ENCODE peak calls at places on chromosomes 12 and 14, in eight cellular contexts. U, D, H, N, P, A, L and X are unnamed samples.

GRCh38 chr12:43057561-43057960 is 468.0 kb upstream of the PRICKLE1 start:
- DNase-seq in U (no peak), D (no peak), H (no peak), N (no peak), P (no peak), A (peak; percentile 32), L (no peak), X (no peak)

GRCh38 chr12:131682511-131682895 is 28.4 kb upstream of the SFSWAP start:
- DNase-seq in U (no peak), D (no peak), H (no peak), N (no peak), P (no peak), A (no peak), L (no peak), X (no peak)

GRCh38 chr12:124625867-124626675 is 58.7 kb upstream of the NCOR2 start:
- DNase-seq in U (peak; percentile 91), D (no peak), H (peak; percentile 98), N (no peak), P (no peak), A (peak; percentile 80), L (no peak), X (no peak)

GRCh38 chr12:89348894-89349669 is 3.2 kb downstream of the DUSP6 start:
- DNase-seq in U (no peak), D (no peak), H (no peak), N (no peak), P (no peak), A (peak; percentile 15), L (no peak), X (no peak)

GRCh38 chr14:105986896-105987284 is 460.5 kb downstream of the TMEM121 start:
- DNase-seq in U (no peak), D (no peak), H (no peak), N (no peak), P (no peak), A (no peak), L (no peak), X (no peak)

GRCh38 chr12:23843958-23844357 is 105.5 kb downstream of the SOX5 start:
- DNase-seq in U (no peak), D (no peak), H (no peak), N (no peak), P (no peak), A (no peak), L (no peak), X (no peak)

GRCh38 chr12:24707379-24707778 is 241.5 kb downstream of the BCAT1 start:
- DNase-seq in U (no peak), D (no peak), H (no peak), N (no peak), P (no peak), A (no peak), L (no peak), X (no peak)

GRCh38 chr14:63908667-63909264 is 56.0 kb downstream of the SYNE2 start:
- DNase-seq in U (no peak), D (peak; percentile 16), H (no peak), N (no peak), P (no peak), A (no peak), L (no peak), X (no peak)

GRCh38 chr12:46830731-46831334 is 5.0 kb upstream of the SLC38A4 start:
- DNase-seq in U (no peak), D (no peak), H (no peak), N (no peak), P (no peak), A (peak; percentile 7), L (no peak), X (no peak)

GRCh38 chr14:64704743-64705405 is 650 bp downstream of the PLEKHG3 start:
- DNase-seq in U (no peak), D (peak; percentile 22), H (peak; percentile 92), N (no peak), P (no peak), A (no peak), L (peak; percentile 30), X (no peak)

GRCh38 chr12:53508534-53509199 is 1.4 kb upstream of the NPFF start:
- DNase-seq in U (peak; percentile 88), D (peak; percentile 82), H (peak; percentile 96), N (peak; percentile 86), P (no peak), A (peak; percentile 68), L (peak; percentile 85), X (peak; percentile 77)

GRCh38 chr12:116693259-116694227 is 44.3 kb downstream of the SPRING1 start:
- DNase-seq in U (no peak), D (no peak), H (peak; percentile 80), N (no peak), P (no peak), A (no peak), L (no peak), X (no peak)

GRCh38 chr12:88411689-88412088 is 168.6 kb downstream of the KITLG start:
- DNase-seq in U (no peak), D (no peak), H (no peak), N (no peak), P (no peak), A (no peak), L (no peak), X (no peak)

GRCh38 chr14:100681111-100681510 is 45.6 kb upstream of the DLK1 start:
- DNase-seq in U (no peak), D (no peak), H (no peak), N (no peak), P (no peak), A (no peak), L (no peak), X (no peak)

GRCh38 chr14:100677925-100678765 is 48.5 kb upstream of the DLK1 start:
- DNase-seq in U (peak; percentile 79), D (no peak), H (no peak), N (no peak), P (no peak), A (peak; percentile 77), L (no peak), X (no peak)

GRCh38 chr14:100679170-100679569 is 47.5 kb upstream of the DLK1 start:
- DNase-seq in U (no peak), D (no peak), H (no peak), N (no peak), P (no peak), A (no peak), L (no peak), X (no peak)

GRCh38 chr14:100680439-100681051 is 46.1 kb upstream of the DLK1 start:
- DNase-seq in U (peak; percentile 39), D (no peak), H (no peak), N (no peak), P (no peak), A (no peak), L (no peak), X (no peak)

GRCh38 chr14:100679707-100680438 is 46.8 kb upstream of the DLK1 start:
- DNase-seq in U (peak; percentile 64), D (no peak), H (no peak), N (peak; percentile 19), P (no peak), A (peak; percentile 91), L (no peak), X (no peak)
- TF ChIP-seq CTCF in U (no peak), D (no peak), H (no peak), N (no peak), P (no peak), A (peak; percentile 19), L (no peak), X (no peak)

DNA sequence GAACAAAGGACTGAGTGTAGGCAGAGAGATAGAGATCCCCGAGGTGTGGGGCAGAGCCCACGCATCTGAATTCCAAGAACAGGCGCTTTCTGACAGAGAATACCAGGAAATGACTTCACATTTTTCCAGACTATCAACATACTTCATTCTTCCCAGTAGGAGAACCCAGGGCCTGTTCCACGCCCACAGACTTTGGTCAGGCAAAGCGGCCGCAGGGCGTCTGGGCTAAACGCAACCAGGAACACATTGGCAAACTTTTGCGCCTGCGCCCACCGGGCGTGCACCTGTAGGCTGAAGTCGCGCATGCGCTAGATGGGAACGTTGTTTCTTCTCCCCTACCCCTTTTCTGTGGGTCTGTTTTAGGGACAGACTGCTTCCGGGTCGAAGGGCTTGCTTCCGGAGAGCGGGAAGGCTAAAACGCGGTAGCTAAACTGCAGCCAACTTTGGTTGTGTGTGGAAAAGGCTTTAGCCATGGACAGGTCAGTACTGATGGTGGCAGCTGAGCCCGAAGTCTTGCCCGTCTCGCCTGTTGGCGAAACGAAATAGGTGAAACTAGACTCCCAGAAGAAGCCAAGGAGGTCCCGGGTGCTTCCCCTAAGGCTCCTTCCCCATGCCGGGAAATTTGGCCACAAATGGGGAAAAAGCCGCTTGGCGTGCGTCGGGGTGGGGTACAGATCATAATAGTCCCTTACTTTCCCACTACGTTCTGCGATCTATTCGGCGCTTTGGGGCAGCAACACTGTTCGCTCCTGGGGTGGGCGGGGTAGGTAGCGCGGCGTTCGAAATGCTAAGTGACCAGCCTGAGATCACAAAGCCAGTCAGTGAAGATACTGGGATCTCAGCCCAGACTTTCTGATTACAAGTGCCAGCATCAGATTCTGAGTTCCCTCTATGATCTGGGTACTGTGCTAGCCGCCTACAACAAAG is at the start of gene NUP107:
- DNase-seq in U (peak; percentile 98), D (peak; percentile 92), H (peak; percentile 100), N (peak; percentile 97), P (peak; percentile 97), A (peak; percentile 99), L (peak; percentile 99), X (peak; percentile 93)
- TF ChIP-seq CTCF in U (peak; percentile 26), D (no peak), H (no peak), N (no peak), P (peak; percentile 2), A (peak; percentile 19), L (peak; percentile 28), X (no peak)

GRCh38 chr14:22416193-22416592 is 172.8 kb downstream of the DAD1 start:
- DNase-seq in U (no peak), D (no peak), H (no peak), N (no peak), P (no peak), A (no peak), L (no peak), X (no peak)

GRCh38 chr14:22419620-22420019 is 169.4 kb downstream of the DAD1 start:
- DNase-seq in U (no peak), D (no peak), H (no peak), N (no peak), P (no peak), A (no peak), L (no peak), X (no peak)

GRCh38 chr14:22418631-22419030 is 170.4 kb downstream of the DAD1 start:
- DNase-seq in U (no peak), D (peak; percentile 34), H (no peak), N (no peak), P (no peak), A (no peak), L (no peak), X (no peak)

GRCh38 chr14:22415633-22415959 is 173.4 kb downstream of the DAD1 start:
- DNase-seq in U (no peak), D (no peak), H (no peak), N (no peak), P (no peak), A (no peak), L (no peak), X (no peak)

GRCh38 chr14:22417914-22418313 is 171.1 kb downstream of the DAD1 start:
- DNase-seq in U (no peak), D (no peak), H (no peak), N (no peak), P (no peak), A (no peak), L (no peak), X (no peak)
- TF ChIP-seq CTCF in U (no peak), D (no peak), H (no peak), N (no peak), P (no peak), A (no peak), L (no peak), X (no peak)

DNA sequence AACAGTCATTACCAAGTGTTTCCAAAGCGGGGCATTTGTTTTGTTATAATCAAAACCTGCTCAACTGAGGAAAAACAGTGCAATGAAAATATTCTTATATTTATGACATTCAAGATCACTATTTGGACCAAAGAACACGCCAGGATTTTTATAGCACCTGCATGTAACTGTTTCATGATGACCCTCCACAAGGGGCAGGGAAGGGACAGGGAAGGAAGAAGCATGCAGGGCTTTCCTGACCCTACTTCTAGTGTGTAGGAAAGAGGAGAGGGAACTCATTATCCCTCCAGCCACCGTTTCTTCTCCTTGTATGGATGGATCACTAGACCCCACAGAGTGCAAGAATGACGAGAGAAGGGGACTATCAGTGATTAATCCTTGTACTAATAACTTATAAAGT is 49.4 kb downstream of the SPPL3 start:
- DNase-seq in U (no peak), D (no peak), H (no peak), N (no peak), P (no peak), A (no peak), L (no peak), X (no peak)
- TF ChIP-seq CTCF in U (no peak), D (no peak), H (no peak), N (no peak), P (no peak), A (no peak), L (no peak), X (no peak)